ENCODE peak calls at places on chromosomes 7 and 10, in four cellular contexts. C is stomach, Y is HepG2, F is suprapubic skin. Q is an unnamed sample.

GRCh38 chr7:125814030-125814535 is 884.5 kb upstream of the POT1 start:
- DNase-seq in C (no peak), Y (no peak), F (no peak), Q (no peak)

GRCh38 chr7:24924375-24924774 is 55.6 kb downstream of the OSBPL3 start:
- DNase-seq in F (no peak), C (no peak), Y (no peak), Q (no peak)

GRCh38 chr7:249979-250378 is 40.0 kb upstream of the FOXL3 start:
- DNase-seq in F (no peak), Y (no peak), C (no peak), Q (no peak)

GRCh38 chr10:11810313-11810766 is 12.8 kb upstream of the PROSER2 start:
- DNase-seq in F (no peak), C (no peak), Y (peak; percentile 70), Q (no peak)

GRCh38 chr10:24363070-24363469 is 154.1 kb downstream of the KIAA1217 start:
- DNase-seq in C (no peak), F (no peak), Y (peak; percentile 24), Q (no peak)

GRCh38 chr10:99538287-99538917 is 5.7 kb downstream of the NKX2-3 start:
- DNase-seq in C (no peak), Y (no peak), F (no peak), Q (no peak)

GRCh38 chr7:169854-170172 is 22.6 kb upstream of the FAM20C start:
- DNase-seq in F (peak; percentile 49), Y (no peak), C (no peak), Q (no peak)

GRCh38 chr10:98314577-98315284 is 46.7 kb upstream of the LOXL4 start:
- DNase-seq in C (peak; percentile 43), Y (no peak), F (peak; percentile 89), Q (no peak)

GRCh38 chr7:132942721-132943120 is 139.2 kb downstream of the CHCHD3 start:
- DNase-seq in Y (no peak), C (no peak), F (no peak), Q (no peak)

GRCh38 chr10:116627386-116627933 is 6.7 kb downstream of the PNLIPRP2 start:
- DNase-seq in F (no peak), Y (peak; percentile 7), C (peak; percentile 62), Q (peak; percentile 68)

GRCh38 chr7:45278763-45279420 is 121.3 kb downstream of the RAMP3 start:
- DNase-seq in F (no peak), Y (no peak), C (no peak), Q (no peak)

GRCh38 chr10:133009218-133009954 is 67.0 kb upstream of the CFAP46 start:
- DNase-seq in F (peak; percentile 86), C (peak; percentile 76), Y (no peak), Q (peak; percentile 86)

GRCh38 chr10:13904053-13904452 is 317.3 kb downstream of the PRPF18 start:
- DNase-seq in Y (no peak), F (no peak), C (no peak), Q (no peak)

GRCh38 chr7:13117103-13117502 is 429.7 kb downstream of the ARL4A start:
- DNase-seq in Y (peak; percentile 35), F (no peak), C (no peak), Q (no peak)

GRCh38 chr10:97805960-97806359 is 34.2 kb upstream of the SFRP5 start:
- DNase-seq in Y (no peak), C (no peak), F (no peak), Q (no peak)

GRCh38 chr7:65301007-65301406 is 72.6 kb upstream of the ZNF92 start:
- DNase-seq in Y (no peak), F (no peak), C (no peak), Q (no peak)

GRCh38 chr7:37287093-37287492 is 161.6 kb downstream of the ELMO1 start:
- DNase-seq in C (no peak), F (no peak), Y (no peak), Q (no peak)

GRCh38 chr7:77830649-77831355 is 32.2 kb downstream of the PHTF2 start:
- DNase-seq in F (no peak), Y (no peak), C (no peak), Q (no peak)

GRCh38 chr7:30159698-30160143 is 24.9 kb downstream of the MTURN start:
- DNase-seq in Y (peak; percentile 47), C (peak; percentile 56), F (no peak), Q (peak; percentile 41)

GRCh38 chr10:124599588-124600050 is 138.0 kb downstream of the LHPP start:
- DNase-seq in F (no peak), Y (no peak), C (no peak), Q (no peak)

GRCh38 chr7:157538321-157538720 is 201.5 kb downstream of the DNAJB6 start:
- DNase-seq in Y (no peak), F (no peak), C (no peak), Q (no peak)

GRCh38 chr7:2982831-2983230 is 60.8 kb downstream of the CARD11 start:
- DNase-seq in F (no peak), Y (no peak), C (no peak), Q (no peak)

GRCh38 chr10:102120142-102120986 is at the start of gene LDB1:
- DNase-seq in C (peak; percentile 79), F (peak; percentile 87), Y (peak; percentile 62), Q (peak; percentile 81)

GRCh38 chr7:101678713-101679112 is 49.6 kb upstream of the MYL10 start:
- DNase-seq in C (no peak), F (no peak), Y (no peak), Q (no peak)

GRCh38 chr10:79106651-79107050 is 37.9 kb downstream of the ZMIZ1 start:
- DNase-seq in C (no peak), F (no peak), Y (no peak), Q (no peak)

GRCh38 chr10:101224910-101225823 is 4.1 kb downstream of the LBX1 start:
- DNase-seq in C (no peak), F (no peak), Y (no peak), Q (no peak)

GRCh38 chr7:39042706-39043105 is 65.0 kb downstream of the POU6F2 start:
- DNase-seq in Y (no peak), F (no peak), C (no peak), Q (no peak)

GRCh38 chr10:89916481-89916880 is 215.1 kb downstream of the KIF20B start:
- DNase-seq in C (no peak), Y (no peak), F (no peak), Q (no peak)

DNA sequence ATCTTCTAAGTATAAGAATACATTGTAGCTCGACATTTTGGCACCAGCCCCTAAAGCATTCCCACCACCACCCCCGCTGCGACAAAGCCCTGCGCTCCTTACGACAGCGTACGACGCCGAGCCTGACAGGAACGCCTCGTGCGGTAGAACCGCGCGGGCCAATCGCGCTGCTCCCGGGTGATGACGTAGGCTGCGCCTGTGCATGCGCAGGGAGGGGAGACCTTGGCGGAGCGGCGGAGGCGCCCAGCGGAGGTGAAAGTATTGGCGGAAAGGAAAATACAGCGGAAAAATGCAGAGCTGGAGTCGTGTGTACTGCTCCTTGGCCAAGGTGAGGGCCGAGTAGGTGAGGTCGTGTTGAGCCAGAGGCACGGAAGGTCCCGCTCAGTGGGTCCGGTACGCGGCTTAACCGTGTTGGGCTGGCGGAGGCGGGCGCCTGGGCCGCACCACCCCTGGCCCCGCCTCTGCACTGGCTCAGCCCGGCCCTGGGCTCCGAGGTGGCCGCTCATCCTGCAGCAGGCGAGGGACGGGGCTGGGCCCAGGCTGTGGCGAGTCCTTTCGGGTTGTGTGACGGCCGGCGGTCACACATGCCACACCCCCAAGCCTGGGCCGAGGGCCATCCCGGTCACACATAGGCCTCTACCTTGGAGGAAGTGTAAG is at the start of gene DLD:
- DNase-seq in F (peak; percentile 96), Y (peak; percentile 76), C (peak; percentile 95), Q (peak; percentile 96)
- TF ChIP-seq EP300 in F (peak; percentile 72), Y (no peak), C (no peak), Q (no peak)

DNA sequence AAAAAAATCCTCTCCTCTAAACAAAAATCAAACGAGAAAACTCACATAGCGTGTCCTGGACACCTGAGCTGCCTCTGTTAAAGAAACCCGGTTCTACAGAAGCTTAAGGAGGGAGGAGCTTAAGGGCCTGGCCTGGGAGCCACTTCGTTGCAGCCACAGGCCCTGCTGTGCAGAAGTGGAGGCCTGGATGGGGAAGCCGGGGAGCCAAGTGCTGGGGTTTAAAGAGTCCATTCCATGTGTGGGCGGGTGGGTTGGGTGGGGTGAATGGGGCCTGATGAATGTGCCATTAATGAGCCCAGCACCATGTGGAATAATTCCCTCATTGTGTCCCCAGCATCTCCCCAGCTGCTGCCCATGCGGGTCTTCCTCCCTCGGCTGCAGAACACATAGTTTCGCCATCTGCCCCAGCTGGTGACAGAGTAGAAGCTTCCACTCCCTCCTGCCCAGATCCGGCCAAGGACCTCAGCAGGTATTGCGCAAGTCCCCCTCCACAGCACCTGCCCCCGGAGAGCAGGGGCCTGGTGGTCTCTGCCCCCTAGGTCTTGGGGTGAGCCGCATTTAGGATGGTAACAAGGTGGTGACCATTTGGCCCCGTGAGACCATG is 127.8 kb upstream of the BTBD16 start:
- DNase-seq in Y (no peak), F (no peak), C (no peak), Q (no peak)
- TF ChIP-seq POLR2AphosphoS5 in Y (no peak), F (no peak), C (no peak), Q (no peak)

DNA sequence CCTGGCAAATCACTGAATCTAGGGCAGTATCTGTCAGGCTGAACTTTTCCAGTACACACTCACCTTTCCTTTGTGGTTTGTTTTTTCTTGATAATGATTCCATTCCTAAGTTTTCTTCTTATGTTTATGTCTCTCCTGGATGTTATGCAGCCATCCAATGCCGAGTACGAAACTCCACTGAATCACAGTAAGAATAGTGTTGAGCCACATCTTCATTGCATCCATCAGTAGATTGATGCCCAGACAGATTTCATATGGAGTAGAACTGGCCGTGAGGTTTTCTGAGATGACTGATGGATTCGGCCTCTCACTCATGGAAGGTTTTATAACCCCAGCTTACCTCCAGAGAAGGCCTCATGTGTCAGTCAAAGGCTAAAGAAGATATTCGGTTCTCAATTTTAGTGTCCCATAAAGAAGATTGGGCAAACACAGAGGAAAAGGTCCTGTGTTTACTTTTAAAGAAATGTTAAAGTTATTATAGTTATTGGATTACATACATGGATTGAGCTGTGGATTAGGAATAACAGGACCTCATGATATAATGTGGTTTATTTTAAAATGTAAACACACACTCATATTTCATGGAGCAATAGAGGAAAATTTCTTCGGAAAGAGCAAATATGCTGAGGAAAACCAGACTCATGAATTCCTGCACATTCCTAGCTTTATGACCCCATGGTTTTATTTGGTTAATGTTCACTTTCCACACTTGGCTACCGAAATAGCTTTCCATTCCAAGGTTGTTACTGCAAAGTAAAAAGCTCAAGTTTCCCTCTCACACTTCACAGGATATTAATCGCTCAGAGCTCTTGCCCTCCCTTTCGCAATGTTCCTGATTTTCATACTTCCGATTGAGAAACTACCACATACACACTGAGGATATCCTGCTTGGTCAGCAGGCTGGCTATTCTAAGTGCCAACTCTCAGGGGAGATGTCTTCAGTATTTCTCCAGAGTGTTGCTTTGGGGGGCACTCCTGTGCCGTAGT is 77.2 kb upstream of the STEAP1B start:
- DNase-seq in F (peak; percentile 71), Y (no peak), C (no peak), Q (no peak)
- TF ChIP-seq EP300 in F (no peak), Y (no peak), C (no peak), Q (no peak)

DNA sequence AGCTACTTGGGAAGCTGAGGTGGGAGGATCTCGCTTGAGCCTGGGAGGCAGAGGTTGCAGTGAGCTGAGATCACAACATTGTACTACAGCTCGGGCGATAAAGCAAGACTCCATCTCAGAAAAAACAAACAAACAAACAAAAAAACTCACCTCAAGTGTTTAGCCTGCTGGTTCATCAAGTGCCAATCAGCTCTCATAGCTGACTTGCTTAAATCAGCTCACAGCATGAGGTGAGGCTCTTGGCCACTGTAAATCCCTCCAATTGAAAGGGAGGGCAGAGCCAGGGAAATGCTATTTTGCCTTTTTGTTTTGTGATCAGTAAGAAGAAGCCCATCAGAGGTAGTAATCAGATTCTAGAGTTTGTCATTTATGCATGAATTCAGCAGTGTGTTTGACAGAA is 112.3 kb downstream of the RAB11FIP2 start:
- DNase-seq in C (no peak), F (no peak), Y (no peak), Q (no peak)
- TF ChIP-seq POLR2AphosphoS5 in C (no peak), F (no peak), Y (no peak), Q (no peak)

GRCh38 chr10:123496996-123497660 is 169.0 kb upstream of the GPR26 start:
- DNase-seq in C (no peak), F (no peak), Y (no peak), Q (no peak)
- TF ChIP-seq EP300 in C (no peak), F (no peak), Y (no peak), Q (no peak)